ENCODE peak calls at places on chromosomes 13 and 19, in ten cellular contexts. R, H, O, I, M, G, E, T, B and J are unnamed samples.

GRCh38 chr19:34881982-34882381 is 44.7 kb upstream of the ZNF30 start:
- DNase-seq in R (no peak), B (no peak), H (no peak), O (no peak), T (no peak), G (no peak), M (no peak), I (no peak), E (no peak), J (no peak)

GRCh38 chr19:7729831-7730285 is 2.1 kb downstream of the CLEC4G start:
- DNase-seq in T (no peak), R (no peak), I (no peak), M (peak), B (no peak), O (no peak), H (no peak), G (no peak), E (no peak), J (no peak)

GRCh38 chr13:21579754-21580316 is 24.1 kb downstream of the MICU2 start:
- DNase-seq in T (no peak), B (no peak), G (no peak), O (no peak), E (no peak), H (no peak), M (no peak), I (no peak), R (no peak), J (peak)

GRCh38 chr13:96053003-96053703 is at the start of gene UGGT2:
- DNase-seq in E (no peak), H (peak), R (peak), B (peak), T (peak), M (peak), O (peak), I (peak), G (peak), J (peak)

GRCh38 chr13:112244495-112245177 is 131.5 kb upstream of the SPACA7 start:
- DNase-seq in O (no peak), H (no peak), T (no peak), M (peak), B (no peak), R (no peak), I (no peak), E (no peak), G (no peak), J (no peak)

GRCh38 chr13:113110048-113110851 is 4.7 kb downstream of the F7 start:
- DNase-seq in G (no peak), E (no peak), B (no peak), O (peak), M (peak), T (no peak), I (no peak), R (no peak), H (no peak), J (no peak)

GRCh38 chr13:51619614-51620013 is 35.4 kb downstream of the WDFY2 start:
- DNase-seq in O (no peak), E (no peak), H (no peak), M (no peak), G (no peak), R (no peak), I (no peak), B (peak), T (peak), J (no peak)

GRCh38 chr19:55319786-55320185 is 5.4 kb downstream of the TMEM150B start:
- DNase-seq in I (no peak), E (no peak), T (no peak), O (peak), B (peak), M (peak), G (no peak), H (peak), R (peak), J (no peak)

GRCh38 chr13:85725433-85725832 is 73.8 kb downstream of the SLITRK6 start:
- DNase-seq in O (no peak), T (no peak), I (no peak), B (no peak), M (no peak), E (no peak), G (no peak), R (no peak), H (no peak), J (no peak)

GRCh38 chr13:25967144-25967543 is 84.7 kb downstream of the SHISA2 start:
- DNase-seq in I (no peak), G (no peak), T (no peak), R (no peak), H (no peak), B (no peak), M (no peak), O (no peak), E (no peak), J (no peak)

GRCh38 chr19:13022859-13023636 is 27.8 kb downstream of the NFIX start:
- DNase-seq in G (peak), H (no peak), O (peak), R (peak), M (peak), I (peak), T (peak), B (peak), E (no peak), J (no peak)

GRCh38 chr13:44819245-44819644 is 170.0 kb downstream of the NUFIP1 start:
- DNase-seq in G (peak), B (peak), H (no peak), E (no peak), R (no peak), I (no peak), O (no peak), T (peak), M (peak), J (no peak)

GRCh38 chr19:47226426-47227346 is 4.3 kb downstream of the BBC3 start:
- DNase-seq in O (peak), B (peak), E (no peak), I (peak), G (peak), T (no peak), H (no peak), R (peak), M (no peak), J (peak)

GRCh38 chr13:112184851-112185371 is 118.0 kb downstream of the SOX1 start:
- DNase-seq in E (no peak), G (no peak), R (no peak), I (no peak), O (no peak), B (no peak), T (no peak), M (peak), H (no peak), J (no peak)

GRCh38 chr13:72290962-72291681 is 424.1 kb upstream of the DACH1 start:
- DNase-seq in G (peak), O (no peak), R (no peak), H (no peak), M (peak), B (peak), T (no peak), I (no peak), E (no peak), J (no peak)

GRCh38 chr19:29596885-29597525 is 9.1 kb upstream of the POP4 start:
- DNase-seq in E (no peak), I (no peak), B (peak), O (peak), R (no peak), T (peak), H (no peak), M (peak), G (no peak), J (no peak)

GRCh38 chr13:41652735-41653361 is 195.5 kb downstream of the RGCC start:
- DNase-seq in T (peak), B (peak), G (peak), O (no peak), H (peak), E (no peak), M (no peak), R (peak), I (no peak), J (peak)

GRCh38 chr19:13153627-13154240 is 3.5 kb downstream of the IER2 start:
- DNase-seq in E (no peak), G (no peak), I (no peak), O (peak), M (no peak), T (no peak), R (no peak), B (peak), H (no peak), J (no peak)

GRCh38 chr19:5149930-5150329 is 181.0 kb downstream of the KDM4B start:
- DNase-seq in G (no peak), R (no peak), M (no peak), T (no peak), I (no peak), O (no peak), H (no peak), E (no peak), B (no peak), J (no peak)

GRCh38 chr13:110464547-110465343 is 96.8 kb downstream of the RAB20 start:
- DNase-seq in M (no peak), H (no peak), O (no peak), E (no peak), T (no peak), R (no peak), I (no peak), B (no peak), G (no peak), J (no peak)

GRCh38 chr13:83666126-83666525 is 216.1 kb downstream of the SLITRK1 start:
- DNase-seq in H (no peak), G (peak), M (no peak), B (no peak), O (no peak), E (no peak), T (no peak), I (no peak), R (no peak), J (no peak)

GRCh38 chr13:59425211-59425721 is 738.5 kb downstream of the DIAPH3 start:
- DNase-seq in B (peak), G (peak), O (no peak), E (no peak), I (no peak), R (no peak), M (no peak), T (peak), H (no peak), J (no peak)

GRCh38 chr13:76889254-76889653 is 3.0 kb upstream of the KCTD12 start:
- DNase-seq in I (no peak), H (no peak), O (no peak), T (no peak), B (no peak), E (no peak), G (no peak), R (no peak), M (no peak), J (no peak)

GRCh38 chr19:41774515-41774980 is 19.2 kb downstream of the CEACAM6 start:
- DNase-seq in M (no peak), O (no peak), T (no peak), I (no peak), R (no peak), G (no peak), H (no peak), E (peak), B (no peak), J (no peak)

GRCh38 chr19:2043864-2044708 is 7.0 kb downstream of the MKNK2 start:
- DNase-seq in G (no peak), E (no peak), H (no peak), O (no peak), I (no peak), B (no peak), M (peak), T (no peak), R (no peak), J (no peak)

GRCh38 chr19:16714702-16715294 is 4.8 kb upstream of the NWD1 start:
- DNase-seq in G (peak), E (peak), T (no peak), H (peak), M (peak), I (no peak), O (peak), R (peak), B (peak), J (peak)

GRCh38 chr19:49570138-49570856 is 10.1 kb downstream of the NOSIP start:
- DNase-seq in G (peak), I (no peak), M (peak), E (peak), R (peak), O (peak), T (peak), H (peak), B (peak), J (peak)

GRCh38 chr19:12913011-12913561 is 6.0 kb downstream of the SYCE2 start:
- DNase-seq in T (peak), B (peak), E (no peak), H (no peak), I (peak), M (peak), O (peak), R (peak), G (peak), J (no peak)

GRCh38 chr19:49512970-49513745 is 697 bp downstream of the FCGRT start:
- DNase-seq in M (peak), O (peak), T (no peak), R (peak), H (no peak), B (peak), G (no peak), I (peak), E (no peak), J (no peak)

GRCh38 chr19:50460161-50460765 is 16.0 kb upstream of the EMC10 start:
- DNase-seq in B (peak), O (peak), E (no peak), G (no peak), I (no peak), R (no peak), M (no peak), H (peak), T (no peak), J (peak)